ENCODE peak calls at places on chromosome 14, in eight cellular contexts. I is endothelial cell; K is pulmonary artery endothelial cell; Y is activated B cell treated with CpG ODN at 0.5 μM for 24 hours; E is mammary epithelial cell; M is cardiac septum; T is posterior cingulate gyrus; J is CD8-positive, alpha-beta T cell. R is an unnamed sample.

GRCh38 chr14:104109121-104109541 is 23.6 kb downstream of the ASPG start:
- DNase-seq in E (no peak), M (peak; percentile 62), Y (no peak), I (no peak), J (no peak), T (peak; percentile 16), K (no peak), R (no peak)

GRCh38 chr14:76901171-76902055 is 75.2 kb downstream of the LRRC74A start:
- DNase-seq in E (peak; percentile 61), I (no peak), J (no peak), M (no peak), K (no peak), Y (no peak), T (no peak), R (no peak)

GRCh38 chr14:101223561-101224162 is 320.1 kb upstream of the RTL1 start:
- DNase-seq in T (no peak), E (no peak), M (no peak), I (no peak), K (no peak), J (no peak), Y (no peak), R (no peak)

GRCh38 chr14:89197623-89198022 is 219.4 kb downstream of the FOXN3 start:
- DNase-seq in T (no peak), E (no peak), K (no peak), M (no peak), Y (no peak), I (no peak), J (no peak), R (no peak)

GRCh38 chr14:100589760-100590469 is 2.7 kb upstream of the BEGAIN start:
- DNase-seq in T (peak; percentile 5), J (no peak), E (no peak), K (no peak), I (no peak), M (peak; percentile 54), Y (no peak), R (no peak)

GRCh38 chr14:35393826-35394225 is 10.7 kb downstream of the NFKBIA start:
- DNase-seq in K (no peak), E (no peak), J (no peak), Y (no peak), T (no peak), M (no peak), I (no peak), R (no peak)

GRCh38 chr14:89415139-89415538 is 1.9 kb downstream of the FOXN3 start:
- DNase-seq in T (no peak), M (no peak), I (no peak), E (no peak), J (no peak), K (no peak), Y (no peak), R (no peak)

GRCh38 chr14:34482463-34482862 is 20.4 kb upstream of the SPTSSA start:
- DNase-seq in M (no peak), I (no peak), Y (no peak), T (no peak), J (no peak), K (no peak), E (no peak), R (no peak)

GRCh38 chr14:73786632-73786941 is 65.0 kb upstream of the PTGR2 start:
- DNase-seq in Y (no peak), J (no peak), I (peak; percentile 59), E (peak; percentile 21), M (no peak), T (no peak), K (no peak), R (no peak)

GRCh38 chr14:44701563-44702263 is 194.6 kb upstream of the FSCB start:
- DNase-seq in M (no peak), I (no peak), K (no peak), J (no peak), E (no peak), Y (no peak), T (no peak), R (no peak)

GRCh38 chr14:91417983-91418386 is 365 bp upstream of the CCDC88C start:
- DNase-seq in T (no peak), J (peak; percentile 52), E (no peak), I (peak; percentile 56), Y (no peak), K (no peak), M (no peak), R (no peak)

GRCh38 chr14:74558655-74559054 is 53.4 kb downstream of the LTBP2 start:
- DNase-seq in T (no peak), Y (no peak), I (no peak), J (no peak), E (no peak), M (no peak), K (no peak), R (no peak)

GRCh38 chr14:75303415-75303814 is 24.8 kb downstream of the FOS start:
- DNase-seq in I (peak; percentile 51), K (no peak), T (no peak), M (no peak), J (no peak), Y (peak; percentile 41), E (peak; percentile 54), R (peak; percentile 43)

GRCh38 chr14:72054929-72055328 is 122.7 kb downstream of the RGS6 start:
- DNase-seq in T (no peak), J (no peak), K (no peak), M (no peak), E (no peak), Y (no peak), I (no peak), R (no peak)

GRCh38 chr14:102220031-102220430 is 80.3 kb downstream of the WDR20 start:
- DNase-seq in T (no peak), K (no peak), J (no peak), M (no peak), Y (peak; percentile 52), I (no peak), E (no peak), R (no peak)